ENCODE peak calls at places on chromosomes 4 and X, in nine cellular contexts. One of them, this sample, is unnamed.

GRCh38 chrX:34638116-34638515 is 19.0 kb downstream of the TMEM47 start:
- DNase-seq in cardiac muscle cell: peak
- DNase-seq in lower leg skin: no peak
- DNase-seq in transverse colon: no peak
- DNase-seq in neural progenitor cell: peak
- DNase-seq in H9: no peak
- DNase-seq in brain microvascular endothelial cell: no peak
- DNase-seq in PC-3: peak
- DNase-seq in uterus: no peak
- DNase-seq in this sample: no peak

GRCh38 chr4:14225683-14226207 is 598.2 kb upstream of the BOD1L1 start:
- DNase-seq in cardiac muscle cell: no peak
- DNase-seq in uterus: no peak
- DNase-seq in neural progenitor cell: no peak
- DNase-seq in H9: no peak
- DNase-seq in lower leg skin: no peak
- DNase-seq in PC-3: peak
- DNase-seq in brain microvascular endothelial cell: no peak
- DNase-seq in transverse colon: no peak
- DNase-seq in this sample: no peak

GRCh38 chr4:86043755-86044592 is 315.9 kb downstream of the MAPK10 start:
- DNase-seq in H9: no peak
- DNase-seq in transverse colon: no peak
- DNase-seq in PC-3: peak
- DNase-seq in cardiac muscle cell: peak
- DNase-seq in brain microvascular endothelial cell: peak
- DNase-seq in lower leg skin: no peak
- DNase-seq in uterus: peak
- DNase-seq in neural progenitor cell: peak
- DNase-seq in this sample: no peak

GRCh38 chr4:148445071-148445902 is 3.1 kb upstream of the NR3C2 start:
- DNase-seq in H9: peak
- DNase-seq in lower leg skin: peak
- DNase-seq in uterus: peak
- DNase-seq in neural progenitor cell: peak
- DNase-seq in brain microvascular endothelial cell: no peak
- DNase-seq in PC-3: peak
- DNase-seq in cardiac muscle cell: peak
- DNase-seq in transverse colon: peak
- DNase-seq in this sample: peak

GRCh38 chr4:148874331-148874730 is 432.1 kb upstream of the NR3C2 start:
- DNase-seq in H9: peak
- DNase-seq in transverse colon: peak
- DNase-seq in lower leg skin: no peak
- DNase-seq in uterus: no peak
- DNase-seq in PC-3: peak
- DNase-seq in brain microvascular endothelial cell: no peak
- DNase-seq in cardiac muscle cell: no peak
- DNase-seq in neural progenitor cell: peak
- DNase-seq in this sample: no peak

GRCh38 chrX:155028749-155029360 is 2.2 kb downstream of the FUNDC2 start:
- DNase-seq in PC-3: peak
- DNase-seq in lower leg skin: no peak
- DNase-seq in brain microvascular endothelial cell: peak
- DNase-seq in cardiac muscle cell: no peak
- DNase-seq in uterus: no peak
- DNase-seq in transverse colon: no peak
- DNase-seq in neural progenitor cell: no peak
- DNase-seq in H9: no peak
- DNase-seq in this sample: no peak

GRCh38 chr4:125550769-125551168 is 236.0 kb downstream of the FAT4 start:
- DNase-seq in uterus: no peak
- DNase-seq in PC-3: no peak
- DNase-seq in cardiac muscle cell: no peak
- DNase-seq in lower leg skin: no peak
- DNase-seq in brain microvascular endothelial cell: no peak
- DNase-seq in H9: no peak
- DNase-seq in transverse colon: no peak
- DNase-seq in neural progenitor cell: no peak
- DNase-seq in this sample: no peak

GRCh38 chr4:104693601-104694201 is 199.0 kb upstream of the CXXC4 start:
- DNase-seq in brain microvascular endothelial cell: no peak
- DNase-seq in H9: no peak
- DNase-seq in PC-3: peak
- DNase-seq in neural progenitor cell: no peak
- DNase-seq in cardiac muscle cell: no peak
- DNase-seq in lower leg skin: no peak
- DNase-seq in uterus: no peak
- DNase-seq in transverse colon: no peak
- DNase-seq in this sample: no peak

GRCh38 chrX:154603438-154604430 is 15.3 kb downstream of the CTAG1B start:
- DNase-seq in PC-3: peak
- DNase-seq in H9: no peak
- DNase-seq in transverse colon: no peak
- DNase-seq in brain microvascular endothelial cell: peak
- DNase-seq in lower leg skin: no peak
- DNase-seq in uterus: peak
- DNase-seq in cardiac muscle cell: no peak
- DNase-seq in neural progenitor cell: no peak
- DNase-seq in this sample: no peak

GRCh38 chrX:110167952-110168451 is 149.9 kb downstream of the AMMECR1 start:
- DNase-seq in lower leg skin: no peak
- DNase-seq in H9: peak
- DNase-seq in transverse colon: peak
- DNase-seq in neural progenitor cell: peak
- DNase-seq in cardiac muscle cell: peak
- DNase-seq in PC-3: peak
- DNase-seq in brain microvascular endothelial cell: peak
- DNase-seq in uterus: no peak
- DNase-seq in this sample: no peak

GRCh38 chr4:186149872-186150271 is 41.5 kb upstream of the CYP4V2 start:
- DNase-seq in uterus: peak
- DNase-seq in cardiac muscle cell: peak
- DNase-seq in transverse colon: peak
- DNase-seq in PC-3: peak
- DNase-seq in H9: peak
- DNase-seq in brain microvascular endothelial cell: peak
- DNase-seq in lower leg skin: peak
- DNase-seq in neural progenitor cell: peak
- DNase-seq in this sample: no peak

GRCh38 chrX:101619336-101619735 is 1.5 kb upstream of the ARMCX6 start:
- DNase-seq in H9: peak
- DNase-seq in lower leg skin: no peak
- DNase-seq in neural progenitor cell: peak
- DNase-seq in transverse colon: no peak
- DNase-seq in uterus: no peak
- DNase-seq in brain microvascular endothelial cell: no peak
- DNase-seq in PC-3: peak
- DNase-seq in cardiac muscle cell: peak
- DNase-seq in this sample: no peak

GRCh38 chrX:134459683-134460004 is 321 bp upstream of the HPRT1 start:
- DNase-seq in lower leg skin: no peak
- DNase-seq in uterus: no peak
- DNase-seq in neural progenitor cell: no peak
- DNase-seq in brain microvascular endothelial cell: peak
- DNase-seq in PC-3: no peak
- DNase-seq in cardiac muscle cell: no peak
- DNase-seq in transverse colon: no peak
- DNase-seq in H9: no peak
- DNase-seq in this sample: no peak

GRCh38 chr4:24768604-24769003 is 26.8 kb upstream of the SOD3 start:
- DNase-seq in uterus: no peak
- DNase-seq in H9: no peak
- DNase-seq in neural progenitor cell: no peak
- DNase-seq in PC-3: no peak
- DNase-seq in transverse colon: no peak
- DNase-seq in lower leg skin: no peak
- DNase-seq in cardiac muscle cell: no peak
- DNase-seq in brain microvascular endothelial cell: no peak
- DNase-seq in this sample: no peak

GRCh38 chr4:48439988-48440387 is 43.2 kb upstream of the SLC10A4 start:
- DNase-seq in uterus: no peak
- DNase-seq in H9: no peak
- DNase-seq in lower leg skin: no peak
- DNase-seq in transverse colon: no peak
- DNase-seq in brain microvascular endothelial cell: no peak
- DNase-seq in neural progenitor cell: no peak
- DNase-seq in cardiac muscle cell: no peak
- DNase-seq in PC-3: no peak
- DNase-seq in this sample: no peak

GRCh38 chr4:86848732-86849617 is at the start of gene SLC10A6:
- DNase-seq in lower leg skin: peak
- DNase-seq in PC-3: no peak
- DNase-seq in transverse colon: no peak
- DNase-seq in neural progenitor cell: no peak
- DNase-seq in brain microvascular endothelial cell: no peak
- DNase-seq in H9: no peak
- DNase-seq in cardiac muscle cell: no peak
- DNase-seq in uterus: no peak
- DNase-seq in this sample: no peak

GRCh38 chr4:189022441-189023035 is 883.3 kb downstream of the TRIML1 start:
- DNase-seq in PC-3: peak
- DNase-seq in lower leg skin: no peak
- DNase-seq in H9: no peak
- DNase-seq in cardiac muscle cell: no peak
- DNase-seq in brain microvascular endothelial cell: peak
- DNase-seq in neural progenitor cell: no peak
- DNase-seq in uterus: no peak
- DNase-seq in transverse colon: no peak
- DNase-seq in this sample: no peak

GRCh38 chr4:142728209-142728608 is 117.9 kb downstream of the INPP4B start:
- DNase-seq in PC-3: no peak
- DNase-seq in brain microvascular endothelial cell: no peak
- DNase-seq in uterus: no peak
- DNase-seq in cardiac muscle cell: no peak
- DNase-seq in lower leg skin: no peak
- DNase-seq in transverse colon: no peak
- DNase-seq in H9: no peak
- DNase-seq in neural progenitor cell: no peak
- DNase-seq in this sample: no peak

GRCh38 chrX:130055103-130055502 is 55.2 kb downstream of the ELF4 start:
- DNase-seq in cardiac muscle cell: no peak
- DNase-seq in transverse colon: no peak
- DNase-seq in neural progenitor cell: no peak
- DNase-seq in H9: no peak
- DNase-seq in brain microvascular endothelial cell: peak
- DNase-seq in uterus: peak
- DNase-seq in lower leg skin: no peak
- DNase-seq in PC-3: no peak
- DNase-seq in this sample: no peak

GRCh38 chr4:105234582-105234981 is 87.9 kb downstream of the TET2 start:
- DNase-seq in brain microvascular endothelial cell: no peak
- DNase-seq in H9: no peak
- DNase-seq in cardiac muscle cell: no peak
- DNase-seq in lower leg skin: no peak
- DNase-seq in uterus: no peak
- DNase-seq in PC-3: no peak
- DNase-seq in neural progenitor cell: no peak
- DNase-seq in transverse colon: no peak
- DNase-seq in this sample: no peak

GRCh38 chr4:164753873-164754488 is at the start of gene SMIM31:
- DNase-seq in cardiac muscle cell: no peak
- DNase-seq in PC-3: peak
- DNase-seq in neural progenitor cell: no peak
- DNase-seq in H9: no peak
- DNase-seq in lower leg skin: no peak
- DNase-seq in uterus: no peak
- DNase-seq in transverse colon: no peak
- DNase-seq in brain microvascular endothelial cell: no peak
- DNase-seq in this sample: no peak

GRCh38 chrX:131812847-131813825 is 210.0 kb upstream of the STK26 start:
- DNase-seq in H9: no peak
- DNase-seq in lower leg skin: peak
- DNase-seq in uterus: peak
- DNase-seq in cardiac muscle cell: no peak
- DNase-seq in PC-3: peak
- DNase-seq in neural progenitor cell: no peak
- DNase-seq in brain microvascular endothelial cell: peak
- DNase-seq in transverse colon: peak
- DNase-seq in this sample: peak
- TF ChIP-seq CTCF in H9: no peak
- TF ChIP-seq CTCF in lower leg skin: no peak
- TF ChIP-seq CTCF in uterus: peak
- TF ChIP-seq CTCF in cardiac muscle cell: no peak
- TF ChIP-seq CTCF in PC-3: peak
- TF ChIP-seq CTCF in neural progenitor cell: no peak
- TF ChIP-seq CTCF in brain microvascular endothelial cell: peak
- TF ChIP-seq CTCF in transverse colon: no peak
- TF ChIP-seq CTCF in this sample: no peak

GRCh38 chrX:25034889-25035288 is 19.1 kb upstream of the ARX start:
- DNase-seq in uterus: no peak
- DNase-seq in PC-3: peak
- DNase-seq in transverse colon: no peak
- DNase-seq in cardiac muscle cell: no peak
- DNase-seq in lower leg skin: no peak
- DNase-seq in H9: no peak
- DNase-seq in brain microvascular endothelial cell: peak
- DNase-seq in neural progenitor cell: peak
- DNase-seq in this sample: no peak
- TF ChIP-seq CTCF in uterus: no peak
- TF ChIP-seq CTCF in PC-3: peak
- TF ChIP-seq CTCF in transverse colon: no peak
- TF ChIP-seq CTCF in cardiac muscle cell: peak
- TF ChIP-seq CTCF in lower leg skin: no peak
- TF ChIP-seq CTCF in H9: peak
- TF ChIP-seq CTCF in brain microvascular endothelial cell: peak
- TF ChIP-seq CTCF in neural progenitor cell: peak
- TF ChIP-seq CTCF in this sample: no peak

GRCh38 chrX:126770179-126770578 is 49.4 kb upstream of the PRR32 start:
- DNase-seq in transverse colon: no peak
- DNase-seq in cardiac muscle cell: peak
- DNase-seq in uterus: no peak
- DNase-seq in brain microvascular endothelial cell: no peak
- DNase-seq in lower leg skin: no peak
- DNase-seq in PC-3: peak
- DNase-seq in neural progenitor cell: peak
- DNase-seq in H9: no peak
- DNase-seq in this sample: no peak
- TF ChIP-seq CTCF in transverse colon: no peak
- TF ChIP-seq CTCF in cardiac muscle cell: no peak
- TF ChIP-seq CTCF in uterus: no peak
- TF ChIP-seq CTCF in brain microvascular endothelial cell: peak
- TF ChIP-seq CTCF in lower leg skin: no peak
- TF ChIP-seq CTCF in PC-3: peak
- TF ChIP-seq CTCF in neural progenitor cell: peak
- TF ChIP-seq CTCF in H9: peak
- TF ChIP-seq CTCF in this sample: no peak

GRCh38 chr4:27358269-27358668 is 497.6 kb downstream of the STIM2 start:
- DNase-seq in cardiac muscle cell: no peak
- DNase-seq in lower leg skin: no peak
- DNase-seq in transverse colon: no peak
- DNase-seq in PC-3: no peak
- DNase-seq in brain microvascular endothelial cell: no peak
- DNase-seq in H9: no peak
- DNase-seq in uterus: no peak
- DNase-seq in neural progenitor cell: no peak
- DNase-seq in this sample: no peak

GRCh38 chr4:27360651-27361347 is 500.2 kb downstream of the STIM2 start:
- DNase-seq in uterus: no peak
- DNase-seq in transverse colon: no peak
- DNase-seq in brain microvascular endothelial cell: no peak
- DNase-seq in cardiac muscle cell: no peak
- DNase-seq in neural progenitor cell: peak
- DNase-seq in lower leg skin: no peak
- DNase-seq in PC-3: peak
- DNase-seq in H9: no peak
- DNase-seq in this sample: no peak

GRCh38 chr4:27357283-27357682 is 496.6 kb downstream of the STIM2 start:
- DNase-seq in cardiac muscle cell: peak
- DNase-seq in uterus: no peak
- DNase-seq in H9: no peak
- DNase-seq in transverse colon: no peak
- DNase-seq in neural progenitor cell: no peak
- DNase-seq in brain microvascular endothelial cell: no peak
- DNase-seq in PC-3: peak
- DNase-seq in lower leg skin: no peak
- DNase-seq in this sample: no peak
- TF ChIP-seq CTCF in cardiac muscle cell: no peak
- TF ChIP-seq CTCF in uterus: peak
- TF ChIP-seq CTCF in H9: peak
- TF ChIP-seq CTCF in transverse colon: no peak
- TF ChIP-seq CTCF in neural progenitor cell: peak
- TF ChIP-seq CTCF in brain microvascular endothelial cell: no peak
- TF ChIP-seq CTCF in PC-3: peak
- TF ChIP-seq CTCF in lower leg skin: no peak
- TF ChIP-seq CTCF in this sample: no peak